ENCODE peak calls at places on chromosome 10, in five cellular contexts. S, J, H, M and W are unnamed samples. For H3K27me3, the result is how much of the 10 kb centered on the place peaks cover.

GRCh38 chr10:23358357-23358756 is 13.8 kb upstream of the C10orf67 start:
- DNase-seq in J (no peak), H (no peak), M (no peak), S (no peak), W (no peak)

GRCh38 chr10:37434091-37434490 is 308.7 kb downstream of the ANKRD30A start:
- DNase-seq in J (no peak), H (no peak), M (no peak), S (no peak), W (no peak)

GRCh38 chr10:73965890-73966768 is 31.8 kb upstream of the VCL start:
- DNase-seq in J (peak), H (peak), S (no peak), M (peak), W (no peak)

GRCh38 chr10:1110674-1111119 is 54.5 kb downstream of the WDR37 start:
- DNase-seq in H (no peak), M (no peak), S (no peak), J (no peak), W (no peak)

GRCh38 chr10:60479305-60480020 is 89.8 kb upstream of the ANK3 start:
- DNase-seq in M (no peak), J (no peak), H (no peak), S (no peak), W (no peak)

GRCh38 chr10:73589538-73590126 is 1.5 kb downstream of the USP54 start:
- DNase-seq in M (no peak), S (no peak), J (no peak), H (peak), W (no peak)

GRCh38 chr10:62582098-62582705 is 208.0 kb downstream of the ZNF365 start:
- DNase-seq in H (no peak), M (no peak), S (no peak), J (peak), W (no peak)

GRCh38 chr10:78605800-78606350 is 462.9 kb upstream of the ZMIZ1 start:
- DNase-seq in J (no peak), H (no peak), M (no peak), S (no peak), W (no peak)

GRCh38 chr10:11891776-11892486 is 68.8 kb downstream of the PROSER2 start:
- DNase-seq in S (no peak), M (no peak), J (peak), H (no peak), W (no peak)

GRCh38 chr10:71461457-71461856 is 64.7 kb downstream of the CDH23 start:
- DNase-seq in S (no peak), M (no peak), J (no peak), H (no peak), W (no peak)

DNA sequence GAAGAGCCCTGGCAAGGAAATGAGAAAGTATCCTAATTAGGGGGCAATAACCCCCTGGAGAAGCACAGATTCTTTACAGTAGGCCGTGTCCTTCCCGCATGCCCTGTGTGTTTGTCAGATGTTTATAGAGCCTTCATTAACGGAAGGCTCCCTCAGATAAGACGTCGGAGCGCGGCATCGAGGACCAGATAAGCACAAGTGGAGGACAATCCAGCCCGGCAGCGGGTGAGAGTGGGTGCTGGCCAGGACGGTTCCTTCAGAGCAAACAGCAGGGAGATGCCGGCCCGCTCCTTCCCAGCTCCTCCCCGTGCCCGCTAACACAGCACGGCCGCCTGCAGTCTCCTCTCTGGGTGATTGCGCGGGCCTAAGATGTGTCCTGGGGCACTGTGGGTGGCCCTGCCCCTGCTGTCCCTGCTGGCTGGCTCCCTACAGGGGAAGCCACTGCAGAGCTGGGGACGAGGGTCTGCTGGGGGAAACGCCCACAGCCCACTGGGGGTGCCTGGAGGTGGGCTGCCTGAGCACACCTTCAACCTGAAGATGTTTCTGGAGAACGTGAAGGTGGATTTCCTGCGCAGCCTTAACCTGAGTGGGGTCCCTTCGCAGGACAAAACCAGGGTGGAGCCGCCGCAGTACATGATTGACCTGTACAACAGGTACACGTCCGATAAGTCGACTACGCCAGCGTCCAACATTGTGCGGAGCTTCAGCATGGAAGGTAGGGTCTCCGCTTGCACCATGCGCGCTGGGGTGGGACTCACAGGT is at the start of gene GDF2:
- DNase-seq in H (no peak), S (no peak), J (peak), M (no peak), W (no peak)
- H3K27me3 ChIP-seq in H (under half), S (under half), J (under half), M (under half), W (under half)

DNA sequence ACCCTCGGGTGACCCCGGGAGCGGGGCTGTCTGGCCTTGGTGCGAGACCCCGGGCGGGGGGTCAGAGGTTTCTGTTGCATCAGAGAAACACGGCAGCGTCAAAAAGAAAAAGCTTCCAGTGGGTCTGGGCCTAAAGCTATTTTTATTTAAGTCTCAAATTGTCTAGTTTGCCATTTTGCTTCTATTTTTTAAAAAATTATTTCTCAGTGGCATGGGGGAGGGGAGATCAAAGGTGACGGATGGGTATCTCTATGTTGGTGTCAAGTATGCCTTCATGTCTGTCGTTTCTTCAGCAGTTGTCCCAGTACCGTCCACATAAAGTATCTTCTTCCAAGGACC is 25.9 kb upstream of the VAX1 start:
- DNase-seq in S (no peak), H (no peak), J (no peak), M (no peak), W (no peak)
- H3K27me3 ChIP-seq in S (half or more), H (under half), J (half or more), M (under half), W (under half)

GRCh38 chr10:7211857-7212577 is 198.8 kb downstream of the SFMBT2 start:
- DNase-seq in H (no peak), S (no peak), M (no peak), J (no peak), W (no peak)
- H3K27me3 ChIP-seq in H (under half), S (under half), M (under half), J (under half), W (under half)

DNA sequence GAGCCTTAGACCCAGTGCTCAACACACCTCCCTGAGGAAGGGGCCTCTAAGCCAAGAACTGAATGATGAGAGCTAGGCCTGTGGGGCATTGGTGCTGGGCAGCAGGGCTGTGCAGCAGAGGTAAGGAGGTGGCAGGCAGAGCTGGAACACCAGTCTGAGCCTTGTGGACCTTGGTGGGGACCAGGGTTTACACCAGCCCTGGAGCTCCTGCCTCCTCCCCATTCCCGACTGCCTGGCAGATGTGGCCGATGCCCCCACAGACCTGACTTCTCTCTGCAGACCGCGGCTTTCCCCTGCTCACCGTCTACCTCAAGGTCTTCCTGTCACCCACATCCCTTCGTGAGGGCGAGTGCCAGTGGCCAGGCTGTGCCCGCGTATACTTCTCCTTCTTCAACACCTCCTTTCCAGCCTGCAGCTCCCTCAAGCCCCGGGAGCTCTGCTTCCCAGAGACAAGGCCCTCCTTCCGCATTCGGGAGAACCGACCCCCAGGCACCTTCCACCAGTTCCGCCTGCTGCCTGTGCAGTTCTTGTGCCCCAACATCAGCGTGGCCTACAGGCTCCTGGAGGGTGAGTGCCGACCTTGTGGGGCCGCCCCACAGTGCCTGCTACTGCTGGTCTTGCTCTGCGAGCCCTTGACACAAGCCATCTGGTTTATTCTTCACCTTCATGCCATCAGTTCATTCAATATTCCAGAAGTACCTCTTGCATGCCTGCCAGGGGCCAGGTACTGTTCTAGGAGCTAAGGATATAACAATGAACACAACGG is 25.4 kb downstream of the RET start:
- DNase-seq in S (no peak), J (peak), M (no peak), H (no peak), W (no peak)
- H3K27me3 ChIP-seq in S (under half), J (under half), M (under half), H (under half), W (under half)